ENCODE peak calls at places on chromosome 1, in ten cellular contexts. S is HuH-7; R is transverse colon; H is ELR; Y is immature natural killer cell; K is RWPE1; C is NCI-H510A treated with DMSO at 0.1 percent for 48 hours; B is stimulated activated CD8-positive, alpha-beta memory T cell treated with anti-CD3 and anti-CD28 coated beads, Interleukin-4, amount 100 ng/mL, for 4 hours; M is fibroblast of lung; A is substantia nigra. N is an unnamed sample.
A peak's percentile ranks its signal among the peaks of the same experiment; 100 is the strongest.

GRCh38 chr1:227192163-227192562 is 126.1 kb downstream of the CDC42BPA start:
- DNase-seq in B (no peak), S (no peak), H (peak; percentile 89), A (no peak), Y (peak; percentile 0), C (peak; percentile 3), M (peak; percentile 95), R (peak; percentile 10), K (peak; percentile 66), N (peak; percentile 8)

GRCh38 chr1:32464716-32465540 is at the start of gene ZBTB8B:
- DNase-seq in Y (peak; percentile 30), H (peak; percentile 57), M (peak; percentile 68), S (peak; percentile 45), B (no peak), A (peak; percentile 79), R (peak; percentile 60), K (peak; percentile 95), C (peak; percentile 98), N (peak; percentile 34)

GRCh38 chr1:218851601-218852000 is 322.1 kb upstream of the LYPLAL1 start:
- DNase-seq in A (no peak), B (no peak), S (no peak), R (no peak), K (no peak), H (peak; percentile 35), C (no peak), Y (no peak), M (peak; percentile 73), N (no peak)

GRCh38 chr1:209513226-209513625 is 70.3 kb upstream of the CAMK1G start:
- DNase-seq in B (no peak), A (no peak), H (peak; percentile 76), R (no peak), K (peak; percentile 69), C (peak; percentile 70), M (peak; percentile 28), Y (no peak), S (peak; percentile 28), N (no peak)

GRCh38 chr1:175873290-175873689 is 129.9 kb upstream of the TNR start:
- DNase-seq in A (no peak), M (no peak), K (no peak), Y (no peak), R (no peak), C (no peak), H (no peak), S (no peak), B (no peak), N (no peak)

GRCh38 chr1:985126-985525 is 3.2 kb upstream of the PERM1 start:
- DNase-seq in C (no peak), S (no peak), M (no peak), B (no peak), H (no peak), R (no peak), Y (no peak), A (no peak), K (no peak), N (peak; percentile 9)

GRCh38 chr1:237863234-237863633 is 27.5 kb downstream of the ZP4 start:
- DNase-seq in K (no peak), H (no peak), A (no peak), Y (no peak), B (no peak), C (no peak), R (no peak), M (no peak), S (no peak), N (no peak)

GRCh38 chr1:204997616-204998015 is 45.4 kb upstream of the CNTN2 start:
- DNase-seq in S (no peak), R (no peak), H (no peak), K (no peak), B (no peak), A (no peak), M (no peak), C (no peak), Y (no peak), N (no peak)

GRCh38 chr1:236307437-236307836 is 25.7 kb upstream of the ERO1B start:
- DNase-seq in K (no peak), H (no peak), A (no peak), M (peak; percentile 6), S (no peak), C (no peak), Y (no peak), R (no peak), B (no peak), N (no peak)

GRCh38 chr1:97632075-97632474 is 288.8 kb downstream of the DPYD start:
- DNase-seq in S (no peak), A (no peak), Y (no peak), H (peak; percentile 25), M (peak; percentile 93), K (peak; percentile 4), R (no peak), C (peak; percentile 73), B (no peak), N (no peak)

GRCh38 chr1:103514920-103515503 is 10.5 kb upstream of the RNPC3 start:
- DNase-seq in Y (peak; percentile 43), M (peak; percentile 46), S (no peak), A (no peak), R (no peak), B (no peak), H (peak; percentile 67), C (peak; percentile 40), K (peak; percentile 20), N (no peak)

GRCh38 chr1:243980471-243980870 is 70.6 kb upstream of the ZBTB18 start:
- DNase-seq in R (no peak), K (no peak), S (no peak), B (no peak), C (no peak), M (no peak), A (no peak), Y (no peak), H (no peak), N (no peak)

GRCh38 chr1:204453141-204453772 is 41.3 kb downstream of the PIK3C2B start:
- DNase-seq in B (peak; percentile 56), H (no peak), S (no peak), Y (peak; percentile 67), C (no peak), M (no peak), K (no peak), R (no peak), A (no peak), N (no peak)

GRCh38 chr1:244054247-244054923 is 3.3 kb downstream of the ZBTB18 start:
- DNase-seq in A (peak; percentile 46), R (no peak), K (no peak), B (no peak), C (no peak), H (no peak), S (no peak), M (no peak), Y (no peak), N (no peak)

GRCh38 chr1:229636042-229636441 is 10.0 kb downstream of the URB2 start:
- DNase-seq in H (no peak), A (no peak), C (no peak), K (no peak), M (no peak), Y (no peak), R (no peak), S (no peak), B (no peak), N (no peak)

GRCh38 chr1:223125249-223125648 is 17.8 kb downstream of the TLR5 start:
- DNase-seq in H (no peak), B (no peak), Y (no peak), S (no peak), M (no peak), R (no peak), C (no peak), A (no peak), K (no peak), N (no peak)

GRCh38 chr1:82515650-82516049 is 714.9 kb downstream of the ADGRL2 start:
- DNase-seq in Y (no peak), R (no peak), K (no peak), C (no peak), H (no peak), M (no peak), S (peak; percentile 17), B (no peak), A (no peak), N (no peak)

GRCh38 chr1:212608956-212609700 is 567 bp downstream of the ATF3 start:
- DNase-seq in Y (peak; percentile 68), B (no peak), A (peak; percentile 41), R (peak; percentile 61), C (no peak), M (peak; percentile 46), K (peak; percentile 33), S (peak; percentile 66), H (peak; percentile 68), N (peak; percentile 36)

GRCh38 chr1:16183157-16183556 is 27.3 kb upstream of the EPHA2 start:
- DNase-seq in R (no peak), C (no peak), Y (no peak), A (no peak), B (no peak), M (peak; percentile 93), S (no peak), H (peak; percentile 69), K (peak; percentile 86), N (peak; percentile 58)

GRCh38 chr1:24525606-24526005 is 23.0 kb downstream of the RCAN3 start:
- DNase-seq in A (no peak), C (no peak), S (no peak), Y (no peak), B (no peak), M (no peak), H (no peak), K (no peak), R (no peak), N (no peak)

GRCh38 chr1:234538062-234538731 is 59.2 kb upstream of the TARBP1 start:
- DNase-seq in C (no peak), Y (no peak), K (no peak), A (no peak), M (no peak), R (peak; percentile 70), H (no peak), B (no peak), S (peak; percentile 68), N (no peak)

GRCh38 chr1:59316497-59317128 is 19.7 kb downstream of the FGGY start:
- DNase-seq in K (no peak), B (no peak), S (no peak), A (no peak), H (no peak), Y (peak; percentile 64), M (peak; percentile 96), R (no peak), C (no peak), N (no peak)

GRCh38 chr1:75133754-75134655 is at the start of gene LHX8:
- DNase-seq in R (no peak), K (no peak), A (no peak), S (no peak), C (no peak), M (peak; percentile 9), H (no peak), B (no peak), Y (no peak), N (no peak)

GRCh38 chr1:207115269-207115668 is 11.2 kb downstream of the C4BPA start:
- DNase-seq in K (no peak), Y (no peak), A (no peak), S (no peak), C (no peak), B (no peak), M (peak; percentile 43), H (no peak), R (no peak), N (no peak)

GRCh38 chr1:33168556-33169289 is 13.1 kb downstream of the TRIM62 start:
- DNase-seq in M (no peak), R (no peak), H (no peak), Y (no peak), C (no peak), S (no peak), K (no peak), A (no peak), B (no peak), N (no peak)

GRCh38 chr1:19477284-19478240 is 7.8 kb downstream of the CAPZB start:
- DNase-seq in M (no peak), C (peak; percentile 93), K (no peak), A (no peak), B (no peak), R (peak; percentile 51), H (no peak), Y (peak; percentile 75), S (no peak), N (no peak)

GRCh38 chr1:54312874-54313316 is 93.3 kb downstream of the SSBP3 start:
- DNase-seq in H (peak; percentile 68), C (no peak), M (peak; percentile 83), S (no peak), K (peak; percentile 33), Y (no peak), R (peak; percentile 47), A (no peak), B (no peak), N (peak; percentile 33)

GRCh38 chr1:33057095-33057494 is 20.4 kb upstream of the AK2 start:
- DNase-seq in R (no peak), Y (no peak), S (no peak), M (no peak), B (no peak), C (no peak), K (no peak), H (no peak), A (no peak), N (no peak)